ENCODE peak calls at places on chromosomes 16 and 17, in five cellular contexts. K is GM23338, F is neural progenitor cell, V is MM.1S, N is PC-9. B is an unnamed sample.

GRCh38 chr17:7309628-7310027 is 2.2 kb downstream of the EIF5A start:
- DNase-seq in V (no peak), F (no peak), N (no peak), K (no peak), B (no peak)

GRCh38 chr16:60636117-60636516 is 1400.1 kb downstream of the CDH8 start:
- DNase-seq in K (peak; percentile 48), F (no peak), N (peak; percentile 3), V (no peak), B (peak; percentile 20)

GRCh38 chr17:35130392-35130791 is 9.0 kb downstream of the FNDC8 start:
- DNase-seq in V (no peak), F (no peak), K (no peak), N (no peak), B (no peak)

GRCh38 chr16:84841787-84842300 is 22.1 kb downstream of the CRISPLD2 start:
- DNase-seq in N (peak; percentile 92), K (peak; percentile 95), F (peak; percentile 41), V (no peak), B (peak; percentile 65)

GRCh38 chr16:14202095-14202494 is 131.0 kb downstream of the MRTFB start:
- DNase-seq in N (no peak), F (no peak), V (no peak), K (no peak), B (no peak)

GRCh38 chr17:34081269-34081668 is 173.8 kb upstream of the CCL2 start:
- DNase-seq in F (peak; percentile 39), N (no peak), V (no peak), K (peak; percentile 76), B (peak; percentile 25)

GRCh38 chr17:80901319-80901718 is 90.3 kb upstream of the CHMP6 start:
- DNase-seq in V (peak; percentile 88), F (no peak), K (no peak), N (no peak), B (no peak)

GRCh38 chr16:46790599-46791270 is 40.2 kb downstream of the C16orf87 start:
- DNase-seq in N (no peak), K (no peak), F (no peak), V (no peak), B (no peak)

GRCh38 chr16:10579965-10580918 is at the start of gene EMP2:
- DNase-seq in F (peak; percentile 93), N (peak; percentile 89), V (peak; percentile 39), K (peak; percentile 87), B (peak; percentile 76)

GRCh38 chr17:32909787-32910369 is 18.1 kb upstream of the TMEM98 start:
- DNase-seq in F (peak; percentile 82), N (peak; percentile 58), K (peak; percentile 90), V (peak; percentile 80), B (peak; percentile 74)

DNA sequence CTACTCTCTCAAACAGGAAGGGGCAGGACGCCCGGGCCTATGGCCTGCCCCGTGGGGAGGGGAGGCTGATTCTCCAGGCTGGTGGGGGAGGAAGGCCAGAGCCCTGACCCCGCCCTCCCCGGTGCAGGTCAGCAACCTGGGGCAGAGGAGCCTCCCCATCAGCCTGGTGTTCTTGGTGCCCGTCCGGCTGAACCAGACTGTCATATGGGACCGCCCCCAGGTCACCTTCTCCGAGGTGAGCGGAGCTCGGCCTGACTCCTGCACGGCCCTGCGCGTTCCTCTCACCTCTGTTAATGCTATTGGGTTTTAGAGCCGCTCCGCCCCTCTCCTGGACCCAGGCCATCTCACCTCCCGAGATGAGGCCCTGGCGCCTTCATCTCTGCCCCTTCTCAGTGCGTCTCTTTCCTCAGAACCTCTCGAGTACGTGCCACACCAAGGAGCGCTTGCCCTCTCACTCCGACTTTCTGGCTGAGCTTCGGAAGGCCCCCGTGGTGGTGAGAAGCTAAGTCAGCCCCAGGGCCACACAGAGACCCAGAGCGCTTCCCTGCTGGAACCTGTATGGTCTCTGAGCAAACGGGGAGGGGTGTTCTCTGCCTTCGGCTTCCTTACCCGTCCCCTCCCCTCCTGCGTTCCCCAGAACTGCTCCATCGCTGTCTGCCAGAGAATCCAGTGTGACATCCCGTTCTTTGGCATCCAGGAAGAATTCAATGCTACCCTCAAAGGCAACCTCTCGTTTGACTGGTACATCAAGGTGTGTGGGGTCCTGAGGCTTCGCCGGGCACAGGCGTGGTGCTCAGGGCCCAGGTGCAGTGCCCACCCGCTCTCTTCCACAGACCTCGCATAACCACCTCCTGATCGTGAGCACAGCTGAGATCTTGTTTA is 25.1 kb upstream of the ITGAX start:
- DNase-seq in K (peak; percentile 41), F (no peak), N (no peak), V (no peak), B (no peak)
- TF ChIP-seq EZH2 in K (no peak), F (no peak), N (no peak), V (no peak), B (no peak)

GRCh38 chr17:8465381-8466158 is 29.9 kb downstream of the NDEL1 start:
- DNase-seq in K (no peak), V (no peak), F (no peak), N (no peak), B (no peak)

GRCh38 chr17:8464941-8465340 is 29.3 kb downstream of the NDEL1 start:
- DNase-seq in N (no peak), F (no peak), V (no peak), K (no peak), B (no peak)

GRCh38 chr17:8462564-8462963 is 26.9 kb downstream of the NDEL1 start:
- DNase-seq in V (no peak), N (no peak), K (no peak), F (no peak), B (no peak)

GRCh38 chr17:8466466-8466865 is 30.8 kb downstream of the NDEL1 start:
- DNase-seq in F (no peak), N (no peak), K (no peak), V (no peak), B (no peak)

GRCh38 chr17:8463089-8463488 is 27.4 kb downstream of the NDEL1 start:
- DNase-seq in V (no peak), F (no peak), N (no peak), K (no peak), B (no peak)
- H3F3A ChIP-seq in V (no peaks in the 10 kb centered on the region), F (no peaks in the 10 kb centered on the region), N (no peaks in the 10 kb centered on the region), K (no peaks in the 10 kb centered on the region), B (no peaks in the 10 kb centered on the region)

DNA sequence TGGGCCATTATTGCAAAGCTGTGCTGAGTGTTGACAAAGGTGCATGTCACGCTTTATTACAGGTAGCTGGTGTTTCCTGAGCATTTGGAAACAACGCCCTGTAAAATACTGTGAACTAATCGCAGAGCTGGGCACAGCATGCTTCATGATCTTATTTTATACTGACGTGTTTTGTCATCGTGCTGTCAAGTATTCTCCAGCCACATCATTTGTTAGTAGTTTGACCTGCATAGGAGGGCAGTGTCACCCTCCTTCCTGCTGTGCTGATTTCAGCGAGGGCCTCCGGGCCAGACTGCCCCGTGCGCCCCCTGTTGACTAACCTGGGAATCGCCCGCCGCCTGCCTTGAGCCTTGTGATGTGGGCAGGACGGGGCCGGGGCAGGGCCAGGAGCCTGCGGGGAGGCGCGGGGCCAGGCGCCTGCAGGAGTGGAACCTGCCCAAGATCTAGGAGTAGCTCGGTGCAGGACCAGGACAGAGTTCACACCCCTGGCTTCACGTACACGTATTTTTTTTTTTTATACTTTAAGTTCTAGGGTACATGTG is 820.7 kb downstream of the KCNJ18 start:
- DNase-seq in K (no peak), N (no peak), V (no peak), F (no peak), B (no peak)
- TF ChIP-seq CTCF in K (peak; percentile 19), N (peak; percentile 60), V (no peak), F (no peak), B (no peak)

GRCh38 chr16:3003582-3004270 is 9.0 kb upstream of the CLDN9 start:
- DNase-seq in K (peak; percentile 100), V (peak; percentile 99), F (peak; percentile 99), N (peak; percentile 100), B (peak; percentile 97)

GRCh38 chr16:3004319-3004718 is 8.4 kb upstream of the CLDN9 start:
- DNase-seq in K (no peak), N (peak; percentile 67), V (peak; percentile 35), F (peak; percentile 50), B (no peak)

GRCh38 chr16:3007957-3008748 is 4.6 kb upstream of the CLDN9 start:
- DNase-seq in V (no peak), F (peak; percentile 59), K (peak; percentile 99), N (no peak), B (no peak)

GRCh38 chr16:3007059-3007956 is 5.4 kb upstream of the CLDN9 start:
- DNase-seq in N (no peak), V (no peak), K (peak; percentile 86), F (no peak), B (no peak)

DNA sequence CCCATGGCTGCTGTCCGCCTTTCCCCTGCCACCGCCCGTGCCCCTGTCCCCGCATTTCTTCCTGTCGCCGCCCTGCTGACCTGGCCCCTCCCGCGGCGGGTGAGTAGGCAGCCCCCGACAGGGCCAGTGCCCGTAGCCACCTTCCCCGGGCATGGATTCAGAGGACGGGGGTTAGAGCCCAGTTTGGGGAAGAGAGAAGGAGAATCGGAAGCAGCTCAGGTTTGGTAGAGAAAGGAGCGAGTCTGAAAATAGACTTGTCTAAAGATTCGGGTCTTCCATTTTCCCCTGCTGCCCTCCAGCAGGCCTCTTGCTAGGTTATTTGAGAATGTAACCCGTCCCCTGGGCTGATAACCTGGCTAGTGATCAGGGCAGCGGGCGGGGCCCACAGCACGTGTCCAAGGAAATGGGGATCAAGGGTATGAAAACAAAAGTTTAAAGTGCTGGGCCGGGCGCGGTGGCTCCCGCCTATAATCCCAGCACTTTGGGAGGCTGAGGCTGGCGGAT is 7.9 kb upstream of the CLDN9 start:
- DNase-seq in N (peak; percentile 78), V (no peak), K (peak; percentile 83), F (peak; percentile 38), B (peak; percentile 38)
- TF ChIP-seq EZH2 in N (no peak), V (no peak), K (no peak), F (peak; percentile 67), B (no peak)

GRCh38 chr17:64097196-64097936 is 32.6 kb downstream of the ERN1 start:
- DNase-seq in F (no peak), N (no peak), V (no peak), K (no peak), B (peak; percentile 70)

GRCh38 chr17:64092952-64093451 is 36.9 kb downstream of the ERN1 start:
- DNase-seq in N (no peak), V (peak; percentile 48), K (no peak), F (no peak), B (no peak)

GRCh38 chr17:64094412-64094811 is 35.5 kb downstream of the ERN1 start:
- DNase-seq in V (no peak), K (no peak), F (no peak), N (no peak), B (no peak)

GRCh38 chr17:64096037-64096436 is 33.9 kb downstream of the ERN1 start:
- DNase-seq in F (no peak), V (no peak), N (no peak), K (no peak), B (no peak)

DNA sequence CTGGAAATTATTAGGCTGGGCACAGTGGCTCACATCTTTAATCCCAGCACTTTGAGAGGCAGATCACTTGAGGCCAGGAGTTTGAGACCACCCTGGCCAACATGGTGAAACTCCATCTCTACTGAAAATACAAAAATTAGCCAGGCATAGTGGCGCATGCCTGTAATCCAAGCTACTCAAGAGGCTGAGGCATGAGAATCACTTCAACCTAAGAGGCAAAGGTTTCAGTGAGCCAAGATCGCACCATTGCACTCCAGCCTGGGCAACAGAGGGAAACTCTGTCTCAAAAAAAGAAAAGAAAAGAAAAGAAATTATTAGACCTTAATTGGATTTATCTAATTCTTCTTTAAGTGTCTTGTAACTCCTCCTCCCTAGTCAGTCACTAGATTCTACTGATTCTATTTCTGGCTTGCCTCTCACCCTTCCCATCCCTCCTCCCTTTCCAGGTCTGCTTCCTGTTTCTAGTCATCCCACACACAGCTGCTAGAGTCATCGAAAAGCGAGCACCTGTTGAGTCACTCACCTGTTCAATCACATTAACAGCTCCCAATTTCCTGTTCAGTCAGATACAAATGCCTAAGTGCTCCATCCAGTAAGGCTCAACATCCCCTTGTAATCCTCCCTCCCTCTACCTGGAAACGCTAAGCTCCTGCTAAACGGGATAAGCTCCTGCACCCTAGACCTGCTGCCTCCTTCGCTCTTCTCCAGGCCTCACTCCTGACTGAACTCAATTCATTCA is 34.6 kb downstream of the ERN1 start:
- DNase-seq in K (peak; percentile 32), V (no peak), F (no peak), N (no peak), B (peak; percentile 94)
- H3F3A ChIP-seq in K (no peaks in the 10 kb centered on the region), V (peaks cover 98% of the 10 kb centered on the region), F (no peaks in the 10 kb centered on the region), N (peaks cover 30% of the 10 kb centered on the region), B (peaks cover 13% of the 10 kb centered on the region)

GRCh38 chr17:17500999-17501605 is 4.9 kb upstream of the RASD1 start:
- DNase-seq in F (peak; percentile 59), K (no peak), V (peak; percentile 24), N (peak; percentile 66), B (no peak)
- TF ChIP-seq CTCF in F (peak; percentile 51), K (peak; percentile 17), V (peak; percentile 30), N (peak; percentile 75), B (no peak)